ENCODE peak calls at places on chromosome 9, in eight cellular contexts. E, I, C, K, B, T, P and O are unnamed samples.

GRCh38 chr9:2726620-2727335 is 9.5 kb downstream of the KCNV2 start:
- DNase-seq in E (no peak), I (peak; percentile 49), C (peak; percentile 57), K (no peak), B (peak; percentile 28), T (no peak), P (peak; percentile 25), O (no peak)

GRCh38 chr9:12813960-12814876 is 39.4 kb downstream of the LURAP1L start:
- DNase-seq in E (peak; percentile 3), I (peak; percentile 98), C (peak; percentile 99), K (no peak), B (peak; percentile 6), T (no peak), P (peak; percentile 92), O (peak; percentile 67)

GRCh38 chr9:134325096-134325812 is 1.0 kb upstream of the RXRA start:
- DNase-seq in E (no peak), I (peak; percentile 47), C (peak; percentile 57), K (no peak), B (peak; percentile 90), T (no peak), P (no peak), O (peak; percentile 83)

GRCh38 chr9:4318741-4319140 is 18.9 kb upstream of the GLIS3 start:
- DNase-seq in E (no peak), I (peak; percentile 67), C (no peak), K (no peak), B (no peak), T (no peak), P (no peak), O (no peak)

GRCh38 chr9:129405831-129406220 is 215.1 kb downstream of the C9orf50 start:
- DNase-seq in E (no peak), I (no peak), C (no peak), K (no peak), B (no peak), T (no peak), P (no peak), O (no peak)

GRCh38 chr9:97904725-97905124 is 17.6 kb downstream of the TRMO start:
- DNase-seq in E (no peak), I (no peak), C (no peak), K (no peak), B (no peak), T (no peak), P (no peak), O (no peak)

GRCh38 chr9:79976501-79977444 is 405.0 kb downstream of the TLE4 start:
- DNase-seq in E (no peak), I (no peak), C (no peak), K (no peak), B (no peak), T (no peak), P (no peak), O (no peak)

GRCh38 chr9:98602839-98603238 is 105.9 kb downstream of the GABBR2 start:
- DNase-seq in E (no peak), I (peak; percentile 28), C (no peak), K (no peak), B (no peak), T (no peak), P (no peak), O (no peak)

GRCh38 chr9:68966496-68966944 is 47.4 kb downstream of the PRKACG start:
- DNase-seq in E (no peak), I (no peak), C (no peak), K (no peak), B (no peak), T (no peak), P (no peak), O (no peak)

GRCh38 chr9:124286292-124286931 is 28.7 kb downstream of the NEK6 start:
- DNase-seq in E (no peak), I (peak; percentile 80), C (no peak), K (no peak), B (peak; percentile 95), T (peak; percentile 24), P (peak; percentile 66), O (peak; percentile 95)